ENCODE peak calls at places on chromosome 11, in six cellular contexts. Z, F, B, T, A and O are unnamed samples.

GRCh38 chr11:11148104-11148509 is 204.9 kb downstream of the CSNK2A3 start:
- DNase-seq in Z (peak; percentile 20), F (peak; percentile 77), B (no peak), T (no peak), A (peak; percentile 55), O (peak; percentile 74)

GRCh38 chr11:111229604-111230003 is 15.9 kb upstream of the POU2AF2 start:
- DNase-seq in Z (no peak), F (no peak), B (no peak), T (no peak), A (no peak), O (no peak)

GRCh38 chr11:27443746-27444465 is 28.7 kb downstream of the LGR4 start:
- DNase-seq in Z (no peak), F (no peak), B (no peak), T (no peak), A (no peak), O (no peak)

GRCh38 chr11:131464024-131464423 is 93.6 kb downstream of the NTM start:
- DNase-seq in Z (no peak), F (no peak), B (no peak), T (no peak), A (no peak), O (no peak)

GRCh38 chr11:117180020-117180419 is 1.5 kb downstream of the SIDT2 start:
- DNase-seq in Z (no peak), F (no peak), B (no peak), T (no peak), A (no peak), O (no peak)

GRCh38 chr11:58024601-58025091 is 965 bp downstream of the OR9Q1 start:
- DNase-seq in Z (no peak), F (peak; percentile 79), B (peak; percentile 91), T (no peak), A (no peak), O (peak; percentile 45)

GRCh38 chr11:64100345-64100744 is 64.6 kb downstream of the FLRT1 start:
- DNase-seq in Z (no peak), F (no peak), B (no peak), T (no peak), A (no peak), O (no peak)

GRCh38 chr11:2570841-2571597 is 126.2 kb downstream of the KCNQ1 start:
- DNase-seq in Z (no peak), F (no peak), B (no peak), T (no peak), A (no peak), O (no peak)

GRCh38 chr11:34300571-34301295 is 57.1 kb downstream of the ABTB2 start:
- DNase-seq in Z (no peak), F (no peak), B (no peak), T (no peak), A (no peak), O (no peak)